ENCODE peak calls at places on chromosomes 4 and X, in ten cellular contexts. One of them, this sample, is unnamed. For H3K27me3, the result is how much of the 10 kb centered on the place peaks cover.

GRCh38 chrX:17375631-17376380 is 806 bp downstream of the NHS start:
- DNase-seq in endothelial cell of umbilical vein: peak
- DNase-seq in H1: no peak
- DNase-seq in Panc1: no peak
- DNase-seq in upper lobe of left lung: peak
- DNase-seq in HCT116: no peak
- DNase-seq in breast epithelium: no peak
- DNase-seq in HL-60: no peak
- DNase-seq in suprapubic skin: no peak
- DNase-seq in spleen: peak
- DNase-seq in this sample: no peak

GRCh38 chr4:87026795-87027495 is 92.1 kb downstream of the AFF1 start:
- DNase-seq in endothelial cell of umbilical vein: no peak
- DNase-seq in H1: no peak
- DNase-seq in Panc1: no peak
- DNase-seq in upper lobe of left lung: no peak
- DNase-seq in HCT116: no peak
- DNase-seq in breast epithelium: no peak
- DNase-seq in HL-60: peak
- DNase-seq in suprapubic skin: no peak
- DNase-seq in spleen: no peak
- DNase-seq in this sample: no peak

GRCh38 chrX:108081110-108081509 is 10.2 kb downstream of the PSMD10 start:
- DNase-seq in endothelial cell of umbilical vein: no peak
- DNase-seq in H1: no peak
- DNase-seq in Panc1: no peak
- DNase-seq in upper lobe of left lung: no peak
- DNase-seq in HCT116: no peak
- DNase-seq in breast epithelium: no peak
- DNase-seq in HL-60: no peak
- DNase-seq in suprapubic skin: no peak
- DNase-seq in spleen: no peak
- DNase-seq in this sample: no peak

GRCh38 chrX:131783555-131784338 is 239.4 kb upstream of the STK26 start:
- DNase-seq in endothelial cell of umbilical vein: no peak
- DNase-seq in H1: no peak
- DNase-seq in Panc1: peak
- DNase-seq in upper lobe of left lung: no peak
- DNase-seq in HCT116: no peak
- DNase-seq in breast epithelium: no peak
- DNase-seq in HL-60: peak
- DNase-seq in suprapubic skin: no peak
- DNase-seq in spleen: no peak
- DNase-seq in this sample: no peak

GRCh38 chr4:42151568-42152506 is 618 bp downstream of the BEND4 start:
- DNase-seq in endothelial cell of umbilical vein: peak
- DNase-seq in H1: peak
- DNase-seq in Panc1: no peak
- DNase-seq in upper lobe of left lung: peak
- DNase-seq in HCT116: no peak
- DNase-seq in breast epithelium: no peak
- DNase-seq in HL-60: no peak
- DNase-seq in suprapubic skin: no peak
- DNase-seq in spleen: peak
- DNase-seq in this sample: no peak

GRCh38 chrX:153925739-153926593 is at the start of gene ARHGAP4:
- DNase-seq in endothelial cell of umbilical vein: no peak
- DNase-seq in H1: no peak
- DNase-seq in Panc1: no peak
- DNase-seq in upper lobe of left lung: peak
- DNase-seq in HCT116: peak
- DNase-seq in breast epithelium: no peak
- DNase-seq in HL-60: peak
- DNase-seq in suprapubic skin: no peak
- DNase-seq in spleen: peak
- DNase-seq in this sample: no peak

GRCh38 chr4:152165146-152165545 is 370.7 kb downstream of the FBXW7 start:
- DNase-seq in endothelial cell of umbilical vein: no peak
- DNase-seq in H1: peak
- DNase-seq in Panc1: no peak
- DNase-seq in upper lobe of left lung: no peak
- DNase-seq in HCT116: no peak
- DNase-seq in breast epithelium: no peak
- DNase-seq in HL-60: no peak
- DNase-seq in suprapubic skin: no peak
- DNase-seq in spleen: no peak
- DNase-seq in this sample: no peak

GRCh38 chrX:48958635-48959094 is 1.3 kb upstream of the OTUD5 start:
- DNase-seq in endothelial cell of umbilical vein: peak
- DNase-seq in H1: no peak
- DNase-seq in Panc1: no peak
- DNase-seq in upper lobe of left lung: no peak
- DNase-seq in HCT116: no peak
- DNase-seq in breast epithelium: peak
- DNase-seq in HL-60: peak
- DNase-seq in suprapubic skin: no peak
- DNase-seq in spleen: peak
- DNase-seq in this sample: peak

GRCh38 chr4:184328022-184328736 is 110.5 kb upstream of the ENPP6 start:
- DNase-seq in endothelial cell of umbilical vein: no peak
- DNase-seq in H1: no peak
- DNase-seq in Panc1: no peak
- DNase-seq in upper lobe of left lung: no peak
- DNase-seq in HCT116: no peak
- DNase-seq in breast epithelium: no peak
- DNase-seq in HL-60: no peak
- DNase-seq in suprapubic skin: no peak
- DNase-seq in spleen: no peak
- DNase-seq in this sample: no peak

GRCh38 chrX:14529288-14529989 is at the start of gene GLRA2:
- DNase-seq in endothelial cell of umbilical vein: no peak
- DNase-seq in H1: no peak
- DNase-seq in Panc1: no peak
- DNase-seq in upper lobe of left lung: no peak
- DNase-seq in HCT116: no peak
- DNase-seq in breast epithelium: no peak
- DNase-seq in HL-60: no peak
- DNase-seq in suprapubic skin: no peak
- DNase-seq in spleen: no peak
- DNase-seq in this sample: no peak

GRCh38 chr4:39660045-39660444 is 21.4 kb upstream of the SMIM14 start:
- DNase-seq in endothelial cell of umbilical vein: no peak
- DNase-seq in H1: no peak
- DNase-seq in Panc1: no peak
- DNase-seq in upper lobe of left lung: no peak
- DNase-seq in HCT116: no peak
- DNase-seq in breast epithelium: no peak
- DNase-seq in HL-60: no peak
- DNase-seq in suprapubic skin: no peak
- DNase-seq in spleen: no peak
- DNase-seq in this sample: no peak
- H3K27ac ChIP-seq in endothelial cell of umbilical vein: no peak
- H3K27ac ChIP-seq in H1: no peak
- H3K27ac ChIP-seq in Panc1: no peak
- H3K27ac ChIP-seq in upper lobe of left lung: no peak
- H3K27ac ChIP-seq in HCT116: no peak
- H3K27ac ChIP-seq in breast epithelium: no peak
- H3K27ac ChIP-seq in HL-60: no peak
- H3K27ac ChIP-seq in suprapubic skin: no peak
- H3K27ac ChIP-seq in spleen: no peak
- H3K27ac ChIP-seq in this sample: no peak

DNA sequence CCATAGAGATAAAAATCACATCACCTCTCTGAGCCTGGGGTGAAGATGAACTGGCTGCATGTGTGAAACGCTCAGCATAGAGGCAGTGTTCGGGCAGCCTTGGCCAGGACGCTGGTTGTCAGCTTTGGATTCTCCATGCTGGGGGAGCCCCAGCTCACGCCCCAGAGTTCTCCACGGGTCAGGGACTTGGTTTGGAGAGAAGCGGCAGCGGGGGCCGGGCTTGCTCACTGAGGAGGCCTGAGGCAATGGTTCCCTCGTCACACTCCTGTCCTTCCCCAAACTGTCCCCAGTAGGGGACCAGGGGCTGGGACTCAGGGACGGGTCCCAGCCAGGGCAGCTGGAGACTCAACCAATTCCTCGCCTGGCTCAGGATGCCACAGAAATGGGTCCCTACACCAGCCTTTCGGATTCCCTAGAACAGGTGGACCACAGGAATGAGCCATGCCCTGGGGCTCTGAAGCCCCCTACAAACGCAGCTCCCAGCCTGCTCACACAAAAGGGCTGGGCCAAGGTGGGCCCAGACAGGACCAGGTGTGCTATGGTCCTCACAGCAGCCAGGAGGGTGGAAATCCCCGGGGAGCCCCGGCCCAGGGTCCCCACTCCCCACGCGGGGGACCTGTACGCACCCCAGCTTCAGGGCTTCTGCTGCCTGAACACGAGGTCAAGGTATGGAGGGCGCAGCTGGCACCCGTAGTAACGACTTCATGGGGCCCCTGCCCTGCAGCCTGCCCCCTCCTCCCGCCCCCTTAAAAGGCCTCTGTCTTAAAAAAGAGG is 1.4 kb downstream of the MXD4 start:
- DNase-seq in endothelial cell of umbilical vein: no peak
- DNase-seq in H1: no peak
- DNase-seq in Panc1: no peak
- DNase-seq in upper lobe of left lung: peak
- DNase-seq in HCT116: no peak
- DNase-seq in breast epithelium: peak
- DNase-seq in HL-60: no peak
- DNase-seq in suprapubic skin: peak
- DNase-seq in spleen: peak
- DNase-seq in this sample: no peak
- TF ChIP-seq POLR2AphosphoS5 in endothelial cell of umbilical vein: no peak
- TF ChIP-seq POLR2AphosphoS5 in H1: no peak
- TF ChIP-seq POLR2AphosphoS5 in Panc1: no peak
- TF ChIP-seq POLR2AphosphoS5 in upper lobe of left lung: no peak
- TF ChIP-seq POLR2AphosphoS5 in HCT116: no peak
- TF ChIP-seq POLR2AphosphoS5 in breast epithelium: no peak
- TF ChIP-seq POLR2AphosphoS5 in HL-60: no peak
- TF ChIP-seq POLR2AphosphoS5 in suprapubic skin: no peak
- TF ChIP-seq POLR2AphosphoS5 in spleen: peak
- TF ChIP-seq POLR2AphosphoS5 in this sample: no peak

DNA sequence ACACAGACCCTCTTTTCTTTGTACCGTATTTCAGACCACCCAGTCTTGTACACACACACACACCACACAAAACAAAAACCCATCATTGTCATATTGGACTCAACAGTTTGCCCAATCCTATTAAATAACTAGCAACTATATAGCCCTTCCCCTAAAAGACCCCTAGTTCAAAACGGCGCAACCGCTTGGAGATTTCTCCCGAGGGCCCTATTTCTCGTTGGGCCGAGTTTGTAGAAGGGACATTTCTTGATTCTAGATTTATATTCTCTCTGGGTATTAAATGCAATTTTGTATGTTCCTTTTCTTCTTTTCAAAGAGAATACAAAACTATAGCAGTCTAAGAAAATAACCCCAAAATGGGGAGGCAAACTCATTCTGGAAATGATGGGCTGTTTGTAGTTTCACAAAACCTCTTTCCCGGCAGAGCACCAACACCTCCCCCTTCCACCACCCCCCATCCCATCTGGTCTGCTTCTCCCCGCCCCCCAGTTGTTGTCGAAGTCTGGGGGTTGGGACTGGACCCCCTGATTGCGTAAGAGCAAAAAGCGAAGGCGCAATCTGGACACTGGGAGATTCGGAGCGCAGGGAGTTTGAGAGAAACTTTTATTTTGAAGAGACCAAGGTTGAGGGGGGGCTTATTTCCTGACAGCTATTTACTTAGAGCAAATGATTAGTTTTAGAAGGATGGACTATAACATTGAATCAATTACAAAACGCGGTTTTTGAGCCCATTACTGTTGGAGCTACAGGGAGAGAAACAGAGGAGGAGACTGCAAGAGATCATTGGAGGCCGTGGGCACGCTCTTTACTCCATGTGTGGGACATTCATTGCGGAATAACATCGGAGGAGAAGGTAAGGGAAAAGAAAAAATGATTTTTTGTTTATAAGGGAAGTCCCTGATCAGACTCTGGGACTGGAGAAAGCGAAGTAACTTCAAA is at the start of gene PDGFRA:
- DNase-seq in endothelial cell of umbilical vein: no peak
- DNase-seq in H1: no peak
- DNase-seq in Panc1: no peak
- DNase-seq in upper lobe of left lung: no peak
- DNase-seq in HCT116: no peak
- DNase-seq in breast epithelium: no peak
- DNase-seq in HL-60: no peak
- DNase-seq in suprapubic skin: peak
- DNase-seq in spleen: no peak
- DNase-seq in this sample: peak
- H3K27me3 ChIP-seq in endothelial cell of umbilical vein: half or more
- H3K27me3 ChIP-seq in H1: half or more
- H3K27me3 ChIP-seq in Panc1: under half
- H3K27me3 ChIP-seq in upper lobe of left lung: under half
- H3K27me3 ChIP-seq in HCT116: under half
- H3K27me3 ChIP-seq in breast epithelium: under half
- H3K27me3 ChIP-seq in HL-60: half or more
- H3K27me3 ChIP-seq in suprapubic skin: half or more
- H3K27me3 ChIP-seq in spleen: under half
- H3K27me3 ChIP-seq in this sample: half or more

GRCh38 chr4:101089168-101089567 is 258.2 kb downstream of the PPP3CA start:
- DNase-seq in endothelial cell of umbilical vein: peak
- DNase-seq in H1: no peak
- DNase-seq in Panc1: no peak
- DNase-seq in upper lobe of left lung: no peak
- DNase-seq in HCT116: no peak
- DNase-seq in breast epithelium: no peak
- DNase-seq in HL-60: no peak
- DNase-seq in suprapubic skin: no peak
- DNase-seq in spleen: no peak
- DNase-seq in this sample: no peak
- H3K27ac ChIP-seq in endothelial cell of umbilical vein: no peak
- H3K27ac ChIP-seq in H1: no peak
- H3K27ac ChIP-seq in Panc1: no peak
- H3K27ac ChIP-seq in upper lobe of left lung: no peak
- H3K27ac ChIP-seq in HCT116: no peak
- H3K27ac ChIP-seq in breast epithelium: peak
- H3K27ac ChIP-seq in HL-60: no peak
- H3K27ac ChIP-seq in suprapubic skin: no peak
- H3K27ac ChIP-seq in spleen: no peak
- H3K27ac ChIP-seq in this sample: no peak

GRCh38 chr4:20158195-20158594 is 93.5 kb upstream of the SLIT2 start:
- DNase-seq in endothelial cell of umbilical vein: no peak
- DNase-seq in H1: no peak
- DNase-seq in Panc1: no peak
- DNase-seq in upper lobe of left lung: no peak
- DNase-seq in HCT116: no peak
- DNase-seq in breast epithelium: no peak
- DNase-seq in HL-60: no peak
- DNase-seq in suprapubic skin: no peak
- DNase-seq in spleen: no peak
- DNase-seq in this sample: no peak
- TF ChIP-seq POLR2AphosphoS5 in endothelial cell of umbilical vein: no peak
- TF ChIP-seq POLR2AphosphoS5 in H1: no peak
- TF ChIP-seq POLR2AphosphoS5 in Panc1: no peak
- TF ChIP-seq POLR2AphosphoS5 in upper lobe of left lung: no peak
- TF ChIP-seq POLR2AphosphoS5 in HCT116: no peak
- TF ChIP-seq POLR2AphosphoS5 in breast epithelium: no peak
- TF ChIP-seq POLR2AphosphoS5 in HL-60: no peak
- TF ChIP-seq POLR2AphosphoS5 in suprapubic skin: no peak
- TF ChIP-seq POLR2AphosphoS5 in spleen: no peak
- TF ChIP-seq POLR2AphosphoS5 in this sample: no peak